ENCODE peak calls at places on chromosomes 2 and 18, in four cellular contexts. T, V, Y and R are unnamed samples.

GRCh38 chr18:61400016-61400630 is 66.9 kb downstream of the CDH20 start:
- DNase-seq in T (no peak), V (no peak), Y (no peak), R (no peak)

GRCh38 chr2:36587091-36587490 is 10.9 kb downstream of the FEZ2 start:
- DNase-seq in T (no peak), V (no peak), Y (no peak), R (no peak)

GRCh38 chr18:57649536-57650495 is 28.2 kb upstream of the NARS1 start:
- DNase-seq in T (no peak), V (no peak), Y (no peak), R (no peak)

GRCh38 chr2:240392948-240393830 is 42.3 kb upstream of the GPC1 start:
- DNase-seq in T (no peak), V (no peak), Y (no peak), R (no peak)

GRCh38 chr2:164913640-164914346 is 41.5 kb downstream of the SLC38A11 start:
- DNase-seq in T (no peak), V (no peak), Y (no peak), R (peak)

GRCh38 chr2:44652701-44653100 is 288.8 kb upstream of the SIX3 start:
- DNase-seq in T (no peak), V (no peak), Y (no peak), R (no peak)

GRCh38 chr2:26816893-26817292 is 31.0 kb downstream of the CENPA start:
- DNase-seq in T (no peak), V (no peak), Y (no peak), R (peak)

GRCh38 chr2:26576565-26577441 is 64.4 kb downstream of the CIB4 start:
- DNase-seq in T (no peak), V (no peak), Y (no peak), R (no peak)

GRCh38 chr2:7023542-7023941 is 106.3 kb downstream of the RNF144A start:
- DNase-seq in T (no peak), V (no peak), Y (no peak), R (peak)

GRCh38 chr2:67503066-67503795 is 106.1 kb downstream of the ETAA1 start:
- DNase-seq in T (no peak), V (no peak), Y (no peak), R (no peak)

GRCh38 chr2:119711352-119711751 is 32.4 kb downstream of the TMEM177 start:
- DNase-seq in T (no peak), V (no peak), Y (no peak), R (no peak)

GRCh38 chr18:3903341-3903740 is 453.4 kb downstream of the TGIF1 start:
- DNase-seq in T (no peak), V (no peak), Y (no peak), R (no peak)

GRCh38 chr2:16035747-16036745 is 95.7 kb downstream of the MYCN start:
- DNase-seq in T (no peak), V (no peak), Y (no peak), R (no peak)

GRCh38 chr2:177178797-177179196 is 33.8 kb upstream of the HNRNPA3 start:
- DNase-seq in T (no peak), V (no peak), Y (no peak), R (no peak)

GRCh38 chr2:226354434-226354833 is 445.2 kb downstream of the IRS1 start:
- DNase-seq in T (no peak), V (no peak), Y (no peak), R (no peak)

GRCh38 chr18:378039-378438 is 110.2 kb upstream of the THOC1 start:
- DNase-seq in T (no peak), V (no peak), Y (no peak), R (no peak)

GRCh38 chr2:197514754-197515153 is 1.1 kb upstream of the MOB4 start:
- DNase-seq in T (peak), V (no peak), Y (no peak), R (no peak)